ENCODE peak calls at places on chromosome 19, in five cellular contexts. X, R, Q, M and H are unnamed samples.

GRCh38 chr19:18204394-18205179 is 745 bp upstream of the RAB3A start:
- DNase-seq in X (no peak), R (no peak), Q (no peak), M (peak; percentile 85), H (peak; percentile 77)

GRCh38 chr19:47507031-47507430 is 7.8 kb downstream of the NAPA start:
- DNase-seq in X (no peak), R (no peak), Q (no peak), M (no peak), H (no peak)

GRCh38 chr19:9875796-9876195 is 40.7 kb downstream of the PIN1 start:
- DNase-seq in X (no peak), R (no peak), Q (no peak), M (no peak), H (no peak)

GRCh38 chr19:4066682-4067395 is at the start of gene ZBTB7A:
- DNase-seq in X (peak; percentile 86), R (peak; percentile 63), Q (peak; percentile 70), M (no peak), H (peak; percentile 64)

GRCh38 chr19:27964165-27964564 is 1248.8 kb downstream of the UQCRFS1 start:
- DNase-seq in X (no peak), R (no peak), Q (no peak), M (no peak), H (no peak)

GRCh38 chr19:46859637-46860124 is 1.1 kb upstream of the ARHGAP35 start:
- DNase-seq in X (no peak), R (no peak), Q (peak; percentile 87), M (no peak), H (no peak)

GRCh38 chr19:3500429-3501101 is at the start of gene DOHH:
- DNase-seq in X (peak; percentile 93), R (peak; percentile 98), Q (peak; percentile 90), M (peak; percentile 96), H (peak; percentile 96)

GRCh38 chr19:17943284-17944221 is 10.7 kb downstream of the CCDC124 start:
- DNase-seq in X (no peak), R (no peak), Q (no peak), M (peak; percentile 82), H (peak; percentile 81)

GRCh38 chr19:39409207-39409885 is 2.7 kb downstream of the ZFP36 start:
- DNase-seq in X (peak; percentile 72), R (peak; percentile 55), Q (peak; percentile 85), M (peak; percentile 94), H (peak; percentile 96)

GRCh38 chr19:12546903-12547302 is 4.4 kb downstream of the ZNF564 start:
- DNase-seq in X (no peak), R (no peak), Q (no peak), M (no peak), H (no peak)

GRCh38 chr19:3034845-3035541 is 5.9 kb upstream of the TLE2 start:
- DNase-seq in X (peak; percentile 62), R (no peak), Q (no peak), M (peak; percentile 53), H (no peak)

GRCh38 chr19:5961969-5962945 is 15.7 kb downstream of the RANBP3 start:
- DNase-seq in X (peak; percentile 53), R (peak; percentile 93), Q (no peak), M (no peak), H (no peak)

GRCh38 chr19:3284759-3285646 is 60.5 kb downstream of the CELF5 start:
- DNase-seq in X (peak; percentile 34), R (peak; percentile 22), Q (peak; percentile 56), M (peak; percentile 100), H (peak; percentile 100)

GRCh38 chr19:39768811-39769210 is 9.8 kb upstream of the LEUTX start:
- DNase-seq in X (no peak), R (no peak), Q (no peak), M (no peak), H (no peak)

GRCh38 chr19:3492919-3493318 is 7.6 kb downstream of the DOHH start:
- DNase-seq in X (no peak), R (no peak), Q (no peak), M (no peak), H (no peak)

GRCh38 chr19:32889137-32889934 is 19.8 kb upstream of the SLC7A9 start:
- DNase-seq in X (no peak), R (no peak), Q (no peak), M (no peak), H (no peak)

GRCh38 chr19:44722131-44723121 is 23.5 kb downstream of the CEACAM16 start:
- DNase-seq in X (peak; percentile 91), R (peak; percentile 48), Q (no peak), M (no peak), H (no peak)

GRCh38 chr19:40257096-40257517 is 28.0 kb downstream of the AKT2 start:
- DNase-seq in X (no peak), R (no peak), Q (no peak), M (no peak), H (no peak)

GRCh38 chr19:12784871-12785430 is 6.3 kb upstream of the JUNB start:
- DNase-seq in X (peak; percentile 25), R (no peak), Q (no peak), M (no peak), H (no peak)

GRCh38 chr19:43524922-43525835 is 1.8 kb downstream of the ETHE1 start:
- DNase-seq in X (peak; percentile 89), R (peak; percentile 51), Q (peak; percentile 71), M (peak; percentile 63), H (peak; percentile 62)

GRCh38 chr19:6227941-6228325 is 51.8 kb downstream of the MLLT1 start:
- DNase-seq in X (no peak), R (no peak), Q (no peak), M (no peak), H (no peak)

GRCh38 chr19:46766569-46767317 is 20.5 kb upstream of the STRN4 start:
- DNase-seq in X (peak; percentile 89), R (peak; percentile 27), Q (no peak), M (peak; percentile 84), H (peak; percentile 78)

GRCh38 chr19:19382118-19382517 is 23.4 kb upstream of the GATAD2A start:
- DNase-seq in X (no peak), R (no peak), Q (no peak), M (no peak), H (no peak)

GRCh38 chr19:35267818-35268545 is 780 bp upstream of the USF2 start:
- DNase-seq in X (peak; percentile 71), R (peak; percentile 65), Q (peak; percentile 99), M (peak; percentile 81), H (peak; percentile 67)

GRCh38 chr19:35266904-35267817 is 1.6 kb upstream of the USF2 start:
- DNase-seq in X (peak; percentile 47), R (peak; percentile 10), Q (peak; percentile 82), M (peak; percentile 70), H (peak; percentile 42)

GRCh38 chr19:35265126-35265995 is 3.4 kb upstream of the USF2 start:
- DNase-seq in X (no peak), R (no peak), Q (no peak), M (no peak), H (peak; percentile 8)

GRCh38 chr19:35264281-35265125 is 4.3 kb upstream of the USF2 start:
- DNase-seq in X (no peak), R (no peak), Q (no peak), M (no peak), H (peak; percentile 2)

DNA sequence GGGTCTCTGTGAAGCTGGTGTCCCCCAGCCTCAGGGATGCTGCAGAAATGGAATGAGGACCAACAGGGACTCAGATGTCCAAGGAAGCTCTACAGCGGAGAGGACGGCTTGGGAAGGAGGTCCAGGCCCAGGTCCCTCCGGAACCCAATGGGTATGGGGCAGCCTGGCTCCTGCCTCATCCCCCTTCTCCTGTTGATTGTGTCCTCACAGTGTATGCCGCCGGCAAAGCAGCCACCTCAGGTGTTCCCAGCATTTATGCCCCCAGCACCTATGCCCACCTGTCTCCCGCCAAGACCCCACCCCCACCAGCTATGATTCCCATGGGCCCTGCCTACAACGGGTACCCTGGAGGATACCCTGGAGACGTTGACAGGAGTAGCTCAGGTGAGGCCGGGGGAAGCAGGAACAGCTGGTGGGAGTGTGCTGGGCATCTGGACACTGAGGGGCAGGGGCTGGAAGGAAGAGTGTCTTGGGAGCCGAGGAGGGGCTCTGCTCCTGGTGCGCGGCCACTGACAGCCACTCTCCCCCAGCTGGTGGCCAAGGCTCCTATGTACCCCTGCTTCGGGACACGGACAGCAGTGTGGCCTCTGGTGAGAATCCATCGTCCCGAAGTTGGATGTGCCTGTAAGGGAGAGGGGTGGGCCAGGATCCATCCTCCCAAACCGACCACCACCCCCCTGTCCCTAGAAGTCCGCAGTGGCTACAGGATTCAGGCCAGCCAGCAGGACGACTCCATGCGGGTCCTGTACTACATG is 2.4 kb upstream of the USF2 start:
- DNase-seq in X (no peak), R (no peak), Q (no peak), M (no peak), H (no peak)
- TF ChIP-seq MAX in X (no peak), R (no peak), Q (no peak), M (no peak), H (no peak)

GRCh38 chr19:8148088-8148409 is 1.3 kb downstream of the FBN3 start:
- DNase-seq in X (no peak), R (no peak), Q (no peak), M (no peak), H (no peak)

GRCh38 chr19:8150998-8151397 is 1.6 kb upstream of the FBN3 start:
- DNase-seq in X (no peak), R (no peak), Q (no peak), M (no peak), H (no peak)

GRCh38 chr19:8148410-8149231 is 771 bp downstream of the FBN3 start:
- DNase-seq in X (no peak), R (no peak), Q (no peak), M (peak; percentile 87), H (peak; percentile 93)

GRCh38 chr19:8150178-8150865 is 930 bp upstream of the FBN3 start:
- DNase-seq in X (no peak), R (no peak), Q (no peak), M (no peak), H (no peak)

GRCh38 chr19:8149261-8150094 is at the start of gene FBN3:
- DNase-seq in X (no peak), R (no peak), Q (no peak), M (peak; percentile 80), H (peak; percentile 75)
- TF ChIP-seq MAX in X (no peak), R (no peak), Q (no peak), M (no peak), H (no peak)

DNA sequence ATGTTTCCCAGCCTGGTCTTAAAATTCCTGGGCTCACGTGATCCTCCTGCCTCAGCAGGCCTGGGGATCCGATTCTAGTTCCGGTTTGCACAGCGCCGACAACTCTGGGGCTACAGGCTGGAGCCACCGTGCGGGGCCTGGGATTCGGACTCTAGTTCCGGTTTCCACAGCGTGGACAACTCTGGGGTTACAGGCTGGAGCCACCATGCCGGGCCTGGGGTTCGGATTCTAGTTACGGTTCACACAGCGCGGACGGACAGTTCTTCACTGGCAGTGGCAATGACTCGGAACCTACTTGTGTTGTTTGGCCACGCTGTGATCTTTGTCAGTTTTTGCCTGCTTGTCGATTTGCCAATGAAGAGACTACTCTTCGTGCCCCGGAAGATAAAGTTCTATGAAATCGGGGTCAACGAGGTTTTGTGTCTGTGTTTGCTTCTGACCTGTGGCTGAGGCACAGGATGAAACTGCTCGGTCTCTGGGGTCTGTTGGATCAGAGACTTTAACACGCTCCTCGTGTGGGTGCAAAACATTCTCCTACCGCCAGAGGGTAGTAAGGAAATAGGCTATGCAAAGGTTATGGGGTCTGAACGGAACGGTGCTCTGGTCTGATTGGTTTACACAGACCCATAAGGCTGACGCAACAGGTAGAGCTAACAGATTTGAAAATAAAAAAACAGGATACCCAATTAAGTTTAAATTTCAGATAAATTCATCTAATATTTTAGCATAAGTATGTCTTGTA is 12.1 kb upstream of the ZSCAN1 start:
- DNase-seq in X (peak; percentile 56), R (peak; percentile 6), Q (peak; percentile 18), M (peak; percentile 72), H (peak; percentile 84)
- TF ChIP-seq MAX in X (no peak), R (no peak), Q (no peak), M (peak; percentile 17), H (no peak)

GRCh38 chr19:29806098-29806866 is 5.5 kb upstream of the CCNE1 start:
- DNase-seq in X (peak; percentile 26), R (no peak), Q (peak; percentile 53), M (peak; percentile 56), H (peak; percentile 50)
- TF ChIP-seq MAX in X (no peak), R (no peak), Q (no peak), M (peak; percentile 63), H (no peak)